ENCODE peak calls at places on chromosomes 16 and 17, in five cellular contexts. T is left colon, K is caudate nucleus, D is M059J, L is hippocampal formation. W is an unnamed sample.

GRCh38 chr16:81624718-81625543 is 154.2 kb upstream of the PLCG2 start:
- DNase-seq in T (no peak), K (no peak), D (peak), L (no peak), W (no peak)

GRCh38 chr17:64009571-64010402 is 10.6 kb downstream of the ICAM2 start:
- DNase-seq in T (no peak), K (no peak), D (peak), L (no peak), W (no peak)

GRCh38 chr16:50306287-50306686 is 39.9 kb downstream of the ADCY7 start:
- DNase-seq in T (peak), K (no peak), D (no peak), L (no peak), W (no peak)

GRCh38 chr17:74176546-74177001 is 26.9 kb upstream of the RPL38 start:
- DNase-seq in T (peak), K (peak), D (peak), L (peak), W (peak)

GRCh38 chr17:35555695-35556094 is 4.9 kb downstream of the SLFN14 start:
- DNase-seq in T (no peak), K (no peak), D (no peak), L (no peak), W (no peak)

GRCh38 chr16:4381072-4381934 is 9.7 kb downstream of the VASN start:
- DNase-seq in T (no peak), K (peak), D (no peak), L (peak), W (peak)

GRCh38 chr17:8670486-8670885 is 40.0 kb upstream of the MYH10 start:
- DNase-seq in T (no peak), K (no peak), D (no peak), L (no peak), W (no peak)

GRCh38 chr16:10923650-10924214 is 18.5 kb downstream of the DEXI start:
- DNase-seq in T (no peak), K (peak), D (no peak), L (peak), W (peak)

GRCh38 chr17:35963663-35964062 is 17.6 kb downstream of the CCL16 start:
- DNase-seq in T (no peak), K (no peak), D (no peak), L (no peak), W (no peak)

GRCh38 chr16:81616321-81617020 is 162.6 kb upstream of the PLCG2 start:
- DNase-seq in T (peak), K (no peak), D (no peak), L (peak), W (no peak)

W was measured in hypothalamus.